ENCODE peak calls at places on chromosome 10, in seven cellular contexts. L, O, G, K, M, R and B are unnamed samples.

GRCh38 chr10:126252884-126253612 is 135.2 kb downstream of the ADAM12 start:
- DNase-seq in L (no peak), O (no peak), G (peak; percentile 98), K (no peak), M (no peak), R (peak; percentile 87), B (peak; percentile 77)

GRCh38 chr10:78688221-78688944 is 380.4 kb upstream of the ZMIZ1 start:
- DNase-seq in L (no peak), O (peak; percentile 42), G (no peak), K (no peak), M (no peak), R (no peak), B (no peak)

GRCh38 chr10:33496096-33496495 is 161.6 kb upstream of the NRP1 start:
- DNase-seq in L (no peak), O (no peak), G (no peak), K (no peak), M (no peak), R (no peak), B (no peak)

GRCh38 chr10:45370202-45370955 is 3.6 kb upstream of the ALOX5 start:
- DNase-seq in L (no peak), O (no peak), G (no peak), K (peak; percentile 90), M (no peak), R (no peak), B (no peak)

GRCh38 chr10:97612386-97612785 is 20.9 kb downstream of the MORN4 start:
- DNase-seq in L (no peak), O (peak; percentile 45), G (peak; percentile 64), K (peak; percentile 62), M (no peak), R (peak; percentile 73), B (peak; percentile 77)

GRCh38 chr10:126433351-126433750 is 45.1 kb upstream of the ADAM12 start:
- DNase-seq in L (no peak), O (no peak), G (peak; percentile 90), K (no peak), M (no peak), R (no peak), B (no peak)

GRCh38 chr10:76576276-76576962 is 1061.2 kb downstream of the KCNMA1 start:
- DNase-seq in L (no peak), O (no peak), G (peak; percentile 8), K (no peak), M (no peak), R (peak; percentile 72), B (peak; percentile 85)

GRCh38 chr10:27986831-27987230 is 12.0 kb downstream of the ODAD2 start:
- DNase-seq in L (no peak), O (no peak), G (no peak), K (no peak), M (no peak), R (no peak), B (no peak)

GRCh38 chr10:130801276-130801675 is 510.2 kb downstream of the TCERG1L start:
- DNase-seq in L (no peak), O (no peak), G (no peak), K (no peak), M (no peak), R (no peak), B (no peak)

GRCh38 chr10:128660726-128661125 is 534.5 kb upstream of the MKI67 start:
- DNase-seq in L (no peak), O (no peak), G (no peak), K (no peak), M (no peak), R (no peak), B (no peak)

GRCh38 chr10:1538531-1539061 is 198.7 kb downstream of the ADARB2 start:
- DNase-seq in L (no peak), O (no peak), G (no peak), K (no peak), M (no peak), R (no peak), B (no peak)

GRCh38 chr10:118482393-118483331 is 112.8 kb downstream of the PRLHR start:
- DNase-seq in L (no peak), O (no peak), G (no peak), K (no peak), M (no peak), R (no peak), B (no peak)

GRCh38 chr10:3500408-3500856 is 284.6 kb downstream of the KLF6 start:
- DNase-seq in L (no peak), O (no peak), G (peak; percentile 95), K (no peak), M (no peak), R (peak; percentile 41), B (peak; percentile 94)